ENCODE peak calls at places on chromosomes 6 and 20, in six cellular contexts. One of them, this sample, is unnamed.

GRCh38 chr6:106103728-106104109 is 17.6 kb downstream of the PRDM1 start:
- DNase-seq in K562: no peak
- DNase-seq in SK-N-SH: no peak
- DNase-seq in HepG2: no peak
- DNase-seq in H1: no peak
- DNase-seq in GM12878: no peak
- DNase-seq in this sample: no peak

GRCh38 chr20:40958598-40958997 is 70.0 kb upstream of the TOP1 start:
- DNase-seq in K562: no peak
- DNase-seq in SK-N-SH: no peak
- DNase-seq in HepG2: no peak
- DNase-seq in H1: peak
- DNase-seq in GM12878: no peak
- DNase-seq in this sample: no peak

GRCh38 chr6:135940783-135941182 is 89.3 kb downstream of the PDE7B start:
- DNase-seq in K562: no peak
- DNase-seq in SK-N-SH: no peak
- DNase-seq in HepG2: no peak
- DNase-seq in H1: no peak
- DNase-seq in GM12878: no peak
- DNase-seq in this sample: no peak

GRCh38 chr6:131787955-131788712 is 19.7 kb upstream of the ENPP1 start:
- DNase-seq in K562: no peak
- DNase-seq in SK-N-SH: no peak
- DNase-seq in HepG2: peak
- DNase-seq in H1: no peak
- DNase-seq in GM12878: no peak
- DNase-seq in this sample: no peak

GRCh38 chr20:32628960-32629530 is 43.9 kb upstream of the NOL4L start:
- DNase-seq in K562: peak
- DNase-seq in SK-N-SH: no peak
- DNase-seq in HepG2: peak
- DNase-seq in H1: no peak
- DNase-seq in GM12878: no peak
- DNase-seq in this sample: no peak

GRCh38 chr20:61871160-61871559 is 194.5 kb downstream of the TAF4 start:
- DNase-seq in K562: no peak
- DNase-seq in SK-N-SH: no peak
- DNase-seq in HepG2: no peak
- DNase-seq in H1: no peak
- DNase-seq in GM12878: no peak
- DNase-seq in this sample: no peak

GRCh38 chr6:153424719-153425400 is 293.8 kb upstream of the RGS17 start:
- DNase-seq in K562: no peak
- DNase-seq in SK-N-SH: no peak
- DNase-seq in HepG2: no peak
- DNase-seq in H1: no peak
- DNase-seq in GM12878: no peak
- DNase-seq in this sample: no peak

GRCh38 chr20:47133809-47134456 is 222.6 kb downstream of the ZMYND8 start:
- DNase-seq in K562: no peak
- DNase-seq in SK-N-SH: no peak
- DNase-seq in HepG2: no peak
- DNase-seq in H1: no peak
- DNase-seq in GM12878: no peak
- DNase-seq in this sample: peak

DNA sequence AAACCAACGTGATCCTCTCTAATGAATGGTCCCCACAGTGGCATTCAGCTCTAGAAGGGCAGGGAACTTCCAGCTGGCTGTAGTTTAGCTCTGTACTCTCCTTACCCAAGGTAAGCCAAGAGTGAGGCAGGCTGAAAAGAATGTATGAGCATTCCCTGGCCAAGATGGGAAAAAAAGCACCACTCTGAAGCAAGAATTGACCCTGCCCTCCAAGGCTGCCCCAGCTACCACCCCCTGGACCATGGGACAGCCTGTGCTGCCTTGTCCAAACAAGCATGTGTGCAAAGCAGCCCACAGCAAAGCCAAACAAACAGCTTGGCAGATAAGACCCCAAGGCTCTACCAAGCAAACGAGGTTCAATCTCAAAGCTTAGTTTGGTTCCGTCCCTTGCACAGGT is 73.9 kb downstream of the GFOD1 start:
- DNase-seq in K562: no peak
- DNase-seq in SK-N-SH: no peak
- DNase-seq in HepG2: peak
- DNase-seq in H1: no peak
- DNase-seq in GM12878: no peak
- DNase-seq in this sample: no peak
- TF ChIP-seq CHD2 in K562: no peak
- TF ChIP-seq CHD2 in SK-N-SH: no peak
- TF ChIP-seq CHD2 in HepG2: no peak
- TF ChIP-seq CHD2 in H1: no peak
- TF ChIP-seq CHD2 in GM12878: no peak
- TF ChIP-seq CHD2 in this sample: no peak

GRCh38 chr6:82617648-82618047 is 254.0 kb downstream of the TPBG start:
- DNase-seq in K562: no peak
- DNase-seq in SK-N-SH: no peak
- DNase-seq in HepG2: no peak
- DNase-seq in H1: no peak
- DNase-seq in GM12878: no peak
- DNase-seq in this sample: no peak

GRCh38 chr6:82619573-82619972 is 256.0 kb downstream of the TPBG start:
- DNase-seq in K562: no peak
- DNase-seq in SK-N-SH: no peak
- DNase-seq in HepG2: no peak
- DNase-seq in H1: no peak
- DNase-seq in GM12878: no peak
- DNase-seq in this sample: no peak

GRCh38 chr6:82612475-82612874 is 248.9 kb downstream of the TPBG start:
- DNase-seq in K562: no peak
- DNase-seq in SK-N-SH: no peak
- DNase-seq in HepG2: no peak
- DNase-seq in H1: no peak
- DNase-seq in GM12878: no peak
- DNase-seq in this sample: no peak

GRCh38 chr6:82614518-82614917 is 250.9 kb downstream of the TPBG start:
- DNase-seq in K562: no peak
- DNase-seq in SK-N-SH: no peak
- DNase-seq in HepG2: no peak
- DNase-seq in H1: no peak
- DNase-seq in GM12878: no peak
- DNase-seq in this sample: no peak

DNA sequence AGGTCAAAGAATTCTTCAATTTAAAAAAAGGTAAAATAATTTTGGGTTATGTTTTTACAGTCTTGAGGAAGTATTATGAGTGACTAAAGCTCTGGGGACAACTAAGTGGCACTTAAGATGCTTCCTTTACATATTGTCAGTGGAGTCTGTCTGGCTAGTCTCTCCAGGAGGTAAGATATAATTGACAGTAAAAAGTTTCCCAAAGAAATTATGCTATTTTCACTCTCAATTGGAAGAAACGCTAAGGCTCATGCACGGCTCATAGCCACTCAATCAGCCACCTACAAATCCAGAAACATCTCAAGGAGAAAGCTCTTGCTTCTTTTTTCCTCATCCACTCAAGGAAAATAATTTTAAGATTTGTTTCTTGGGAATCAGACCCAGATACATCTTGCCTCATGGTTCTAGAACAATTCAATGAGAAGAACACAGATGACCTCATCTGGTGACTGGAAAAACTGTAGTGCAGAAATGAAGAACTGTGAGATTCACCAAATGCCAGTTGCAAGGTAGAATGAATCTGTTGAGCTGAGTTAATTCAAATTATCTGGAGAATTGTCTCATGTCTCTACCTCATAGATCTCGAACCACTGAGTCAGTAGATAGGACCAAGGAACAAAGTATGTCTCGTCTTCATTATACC is 252.9 kb downstream of the TPBG start:
- DNase-seq in K562: no peak
- DNase-seq in SK-N-SH: no peak
- DNase-seq in HepG2: no peak
- DNase-seq in H1: no peak
- DNase-seq in GM12878: no peak
- DNase-seq in this sample: no peak
- TF ChIP-seq CHD2 in K562: no peak
- TF ChIP-seq CHD2 in SK-N-SH: no peak
- TF ChIP-seq CHD2 in HepG2: no peak
- TF ChIP-seq CHD2 in H1: no peak
- TF ChIP-seq CHD2 in GM12878: no peak
- TF ChIP-seq CHD2 in this sample: no peak

GRCh38 chr6:10410214-10410873 is 4.5 kb downstream of the TFAP2A start:
- DNase-seq in K562: no peak
- DNase-seq in SK-N-SH: no peak
- DNase-seq in HepG2: no peak
- DNase-seq in H1: no peak
- DNase-seq in GM12878: no peak
- DNase-seq in this sample: no peak
- TF ChIP-seq CHD2 in K562: no peak
- TF ChIP-seq CHD2 in SK-N-SH: no peak
- TF ChIP-seq CHD2 in HepG2: no peak
- TF ChIP-seq CHD2 in H1: no peak
- TF ChIP-seq CHD2 in GM12878: no peak
- TF ChIP-seq CHD2 in this sample: no peak

GRCh38 chr6:25179051-25179778 is 100.0 kb upstream of the CARMIL1 start:
- DNase-seq in K562: no peak
- DNase-seq in SK-N-SH: no peak
- DNase-seq in HepG2: no peak
- DNase-seq in H1: no peak
- DNase-seq in GM12878: no peak
- DNase-seq in this sample: no peak
- TF ChIP-seq CHD2 in K562: no peak
- TF ChIP-seq CHD2 in SK-N-SH: no peak
- TF ChIP-seq CHD2 in HepG2: no peak
- TF ChIP-seq CHD2 in H1: no peak
- TF ChIP-seq CHD2 in GM12878: no peak
- TF ChIP-seq CHD2 in this sample: no peak

DNA sequence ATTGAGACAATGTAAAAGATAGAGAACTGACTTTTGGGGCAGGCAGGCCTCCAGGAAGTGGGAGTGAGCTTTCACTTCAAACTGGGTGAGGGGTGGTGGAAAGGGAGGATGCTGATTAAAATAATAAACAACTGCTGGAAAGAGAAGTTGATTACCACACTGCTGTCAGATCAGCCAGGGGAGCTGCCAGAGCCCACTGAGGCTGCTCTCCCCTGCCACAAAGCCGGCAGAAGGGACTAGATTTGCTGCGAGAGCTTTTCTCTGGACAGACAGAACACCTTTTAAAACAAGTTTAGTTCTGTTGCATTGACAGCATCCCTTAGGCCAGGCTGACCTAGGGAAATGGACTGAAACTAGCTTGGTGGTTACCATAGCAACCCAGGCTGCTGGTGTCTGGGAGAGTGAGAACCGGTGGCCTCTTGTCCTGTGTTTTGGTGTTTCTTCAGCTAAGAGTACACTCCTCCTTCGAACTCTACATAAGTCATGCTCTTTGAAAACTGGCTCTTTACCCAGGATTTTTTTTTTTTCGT is 374.1 kb downstream of the UTRN start:
- DNase-seq in K562: no peak
- DNase-seq in SK-N-SH: peak
- DNase-seq in HepG2: peak
- DNase-seq in H1: no peak
- DNase-seq in GM12878: no peak
- DNase-seq in this sample: no peak
- TF ChIP-seq CHD2 in K562: no peak
- TF ChIP-seq CHD2 in SK-N-SH: no peak
- TF ChIP-seq CHD2 in HepG2: no peak
- TF ChIP-seq CHD2 in H1: no peak
- TF ChIP-seq CHD2 in GM12878: no peak
- TF ChIP-seq CHD2 in this sample: no peak

DNA sequence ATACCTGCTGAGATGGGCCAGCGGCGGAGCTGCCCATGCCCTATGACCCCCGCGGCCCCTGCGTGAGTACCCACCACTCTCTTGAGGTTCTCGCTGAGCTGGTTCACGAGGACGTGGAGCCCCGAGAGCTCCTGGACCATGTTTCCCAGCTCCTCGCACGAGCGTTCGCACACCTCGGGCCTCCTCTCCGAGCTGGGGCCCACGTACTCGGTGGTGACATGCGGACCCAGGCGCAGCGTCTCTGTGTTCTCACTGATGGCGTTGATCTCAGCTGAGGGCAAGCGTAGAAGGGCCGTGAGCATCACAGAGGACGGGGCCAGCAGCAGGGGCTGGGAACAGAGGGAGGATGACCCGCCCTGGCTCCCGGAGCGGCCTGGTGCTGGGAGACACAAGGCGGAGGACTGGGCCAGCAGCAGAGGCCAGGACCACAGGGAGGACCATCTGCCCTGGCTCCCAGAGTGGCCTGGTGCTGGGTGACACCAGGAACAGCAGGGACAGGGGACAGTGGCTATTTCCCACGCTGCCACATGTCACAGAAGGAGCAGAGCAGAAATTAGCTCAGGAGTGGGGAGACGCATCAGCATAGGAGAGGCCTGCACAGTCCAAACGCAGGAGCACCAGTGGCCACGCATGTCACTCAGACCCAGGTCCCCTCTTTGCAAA is 11.8 kb downstream of the THBS2 start:
- DNase-seq in K562: no peak
- DNase-seq in SK-N-SH: no peak
- DNase-seq in HepG2: no peak
- DNase-seq in H1: no peak
- DNase-seq in GM12878: no peak
- DNase-seq in this sample: no peak
- TF ChIP-seq CHD2 in K562: no peak
- TF ChIP-seq CHD2 in SK-N-SH: no peak
- TF ChIP-seq CHD2 in HepG2: no peak
- TF ChIP-seq CHD2 in H1: no peak
- TF ChIP-seq CHD2 in GM12878: no peak
- TF ChIP-seq CHD2 in this sample: no peak

DNA sequence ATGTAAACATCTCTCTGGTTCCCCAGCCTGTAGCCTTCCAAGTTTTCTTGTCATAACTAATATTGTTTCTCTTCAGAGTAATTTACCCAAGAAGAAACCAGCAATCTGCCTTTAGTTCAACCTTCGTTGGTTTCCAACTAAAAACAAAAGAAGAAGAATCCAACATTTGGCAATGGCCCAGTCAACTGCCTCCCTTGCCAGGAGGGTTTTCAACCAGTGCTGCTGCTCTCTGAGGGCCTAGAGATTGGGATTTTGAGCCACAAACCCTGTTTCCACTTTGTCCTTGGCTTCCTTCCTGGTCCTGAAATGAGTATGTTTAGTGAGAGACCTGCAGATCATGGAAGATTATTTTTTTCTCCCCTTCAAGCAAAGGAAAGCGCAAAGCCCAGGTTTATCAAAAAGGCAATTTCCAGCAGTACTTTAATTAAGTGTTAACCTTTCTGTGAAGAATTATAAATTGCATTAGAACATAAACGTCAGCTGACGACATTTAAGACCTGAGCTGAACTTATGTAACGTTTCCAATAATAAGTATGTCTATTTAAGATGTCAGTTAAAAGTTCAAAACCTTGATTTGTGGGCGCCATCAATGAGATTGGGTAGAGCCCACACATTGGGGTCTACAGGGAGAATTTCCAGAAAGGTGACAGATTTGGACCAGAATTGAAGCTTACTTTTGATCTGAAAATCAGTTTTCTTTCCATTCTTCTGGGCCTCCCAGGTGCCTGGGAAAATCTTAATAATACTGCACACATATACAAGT is 396.0 kb upstream of the CNR1 start:
- DNase-seq in K562: no peak
- DNase-seq in SK-N-SH: no peak
- DNase-seq in HepG2: no peak
- DNase-seq in H1: no peak
- DNase-seq in GM12878: no peak
- DNase-seq in this sample: no peak
- TF ChIP-seq CHD2 in K562: no peak
- TF ChIP-seq CHD2 in SK-N-SH: no peak
- TF ChIP-seq CHD2 in HepG2: no peak
- TF ChIP-seq CHD2 in H1: no peak
- TF ChIP-seq CHD2 in GM12878: no peak
- TF ChIP-seq CHD2 in this sample: no peak

This sample was measured in A549.